ENCODE peak calls at places on chromosomes 4 and X, in nine cellular contexts. O is HFF-Myc; H is stimulated activated CD8-positive, alpha-beta memory T cell treated with anti-CD3 and anti-CD28 coated beads, Interleukin-15, amount 100 ng/mL, for 4 hours; L is T47D; M is activated naive CD4-positive, alpha-beta T cell treated with anti-CD3 and anti-CD28 coated beads, Interleukin-2, amount 10 ng/mL, durations not matched to agents 7 days and 5 days; C is B cell; S is AG20443; D is CD4-positive, alpha-beta T cell; Q is mucosa of gallbladder. N is an unnamed sample.
A peak's percentile ranks its signal among the peaks of the same experiment; 100 is the strongest.

GRCh38 chr4:102328045-102328444 is 17.2 kb downstream of the SLC39A8 start:
- DNase-seq in O (no peak), H (no peak), L (no peak), M (no peak), C (no peak), S (no peak), D (no peak), Q (no peak), N (no peak)

GRCh38 chr4:77600521-77601451 is 4.8 kb upstream of the CXCL13 start:
- DNase-seq in O (no peak), H (no peak), L (peak; percentile 40), M (peak; percentile 53), C (no peak), S (peak; percentile 64), D (no peak), Q (peak; percentile 21), N (no peak)

GRCh38 chr4:128328106-128328505 is 40.5 kb upstream of the PGRMC2 start:
- DNase-seq in O (no peak), H (no peak), L (no peak), M (no peak), C (no peak), S (no peak), D (no peak), Q (no peak), N (no peak)

GRCh38 chrX:132955710-132956109 is 2.7 kb downstream of the HS6ST2 start:
- DNase-seq in O (no peak), H (no peak), L (no peak), M (no peak), C (no peak), S (no peak), D (no peak), Q (no peak), N (no peak)

GRCh38 chr4:103137446-103137827 is 37.8 kb upstream of the BDH2 start:
- DNase-seq in O (no peak), H (no peak), L (no peak), M (no peak), C (no peak), S (no peak), D (no peak), Q (no peak), N (no peak)

GRCh38 chrX:15751160-15751819 is 13.2 kb downstream of the CA5B start:
- DNase-seq in O (peak; percentile 52), H (no peak), L (no peak), M (no peak), C (no peak), S (peak; percentile 38), D (no peak), Q (no peak), N (no peak)

GRCh38 chr4:106565727-106566126 is 197.1 kb upstream of the GIMD1 start:
- DNase-seq in O (no peak), H (no peak), L (no peak), M (no peak), C (no peak), S (no peak), D (no peak), Q (no peak), N (peak; percentile 54)

GRCh38 chr4:40719008-40719623 is 30.6 kb upstream of the NSUN7 start:
- DNase-seq in O (no peak), H (no peak), L (peak; percentile 88), M (no peak), C (no peak), S (peak; percentile 74), D (no peak), Q (peak; percentile 38), N (no peak)

GRCh38 chr4:185820119-185821028 is 8.4 kb upstream of the SORBS2 start:
- DNase-seq in O (no peak), H (no peak), L (no peak), M (no peak), C (no peak), S (no peak), D (no peak), Q (peak; percentile 51), N (no peak)

GRCh38 chrX:16589211-16589610 is 60.7 kb upstream of the S100G start:
- DNase-seq in O (no peak), H (no peak), L (peak; percentile 80), M (no peak), C (no peak), S (peak; percentile 21), D (no peak), Q (no peak), N (no peak)

GRCh38 chr4:94934201-94934600 is 176.4 kb downstream of the BMPR1B start:
- DNase-seq in O (no peak), H (no peak), L (no peak), M (no peak), C (no peak), S (peak; percentile 11), D (no peak), Q (no peak), N (no peak)

GRCh38 chr4:8702516-8703400 is 110.2 kb downstream of the CPZ start:
- DNase-seq in O (no peak), H (no peak), L (no peak), M (peak; percentile 15), C (peak; percentile 33), S (no peak), D (no peak), Q (no peak), N (no peak)

GRCh38 chr4:165514739-165515138 is 135.9 kb downstream of the CPE start:
- DNase-seq in O (no peak), H (no peak), L (no peak), M (no peak), C (no peak), S (no peak), D (no peak), Q (no peak), N (no peak)

GRCh38 chrX:20091499-20091898 is 25.2 kb downstream of the MAP7D2 start:
- DNase-seq in O (no peak), H (no peak), L (no peak), M (no peak), C (no peak), S (no peak), D (no peak), Q (no peak), N (no peak)

GRCh38 chr4:88597970-88598369 is 5.7 kb downstream of the HERC3 start:
- DNase-seq in O (no peak), H (no peak), L (no peak), M (no peak), C (no peak), S (no peak), D (no peak), Q (no peak), N (no peak)

GRCh38 chr4:2270341-2271165 is 8.6 kb upstream of the MXD4 start:
- DNase-seq in O (no peak), H (no peak), L (no peak), M (no peak), C (no peak), S (no peak), D (no peak), Q (no peak), N (no peak)

GRCh38 chr4:23822181-23822580 is 67.7 kb downstream of the PPARGC1A start:
- DNase-seq in O (no peak), H (no peak), L (peak; percentile 11), M (no peak), C (no peak), S (no peak), D (no peak), Q (no peak), N (no peak)

GRCh38 chrX:156002517-156002916 is 5.0 kb downstream of the IL9R start:
- DNase-seq in O (no peak), H (no peak), L (no peak), M (no peak), C (no peak), S (peak; percentile 38), D (no peak), Q (no peak), N (no peak)

GRCh38 chrX:134572816-134573682 is 85.2 kb downstream of the PLAC1 start:
- DNase-seq in O (no peak), H (no peak), L (no peak), M (no peak), C (no peak), S (no peak), D (no peak), Q (no peak), N (no peak)

GRCh38 chr4:144338148-144338547 is 197.6 kb upstream of the GYPA start:
- DNase-seq in O (no peak), H (no peak), L (no peak), M (no peak), C (no peak), S (no peak), D (no peak), Q (no peak), N (no peak)

GRCh38 chr4:122814426-122814825 is 12.2 kb upstream of the FGF2 start:
- DNase-seq in O (no peak), H (no peak), L (no peak), M (no peak), C (no peak), S (no peak), D (no peak), Q (no peak), N (no peak)

GRCh38 chr4:122246551-122246950 is 94.4 kb downstream of the BLTP1 start:
- DNase-seq in O (no peak), H (no peak), L (no peak), M (no peak), C (no peak), S (no peak), D (no peak), Q (no peak), N (no peak)

N was measured in sciatic nerve.